ENCODE peak calls at places on chromosomes 11 and 22, in nine cellular contexts. D is mucosa of gallbladder; T is stimulated activated CD8-positive, alpha-beta memory T cell treated with anti-CD3 and anti-CD28 coated beads, Interleukin-4, amount 100 ng/mL, for 1 hour; Y is effector CD4-positive, alpha-beta T cell; C is breast epithelium; O is lower lobe of right lung; A is SJSA1; Z is EH; H is heart left ventricle. X is an unnamed sample.

GRCh38 chr11:73291781-73292180 is 16.3 kb upstream of the ARHGEF17 start:
- DNase-seq in H (peak), Y (no peak), T (no peak), O (no peak), Z (no peak), C (no peak), A (no peak), D (no peak), X (no peak)

GRCh38 chr11:72525466-72525865 is 91.1 kb upstream of the CLPB start:
- DNase-seq in O (peak), T (no peak), D (no peak), Z (no peak), A (no peak), Y (no peak), C (no peak), H (peak), X (no peak)

GRCh38 chr11:20367313-20367948 is 3.9 kb downstream of the HTATIP2 start:
- DNase-seq in C (no peak), Z (peak), D (peak), Y (no peak), T (no peak), A (peak), O (no peak), H (no peak), X (no peak)

GRCh38 chr11:75487366-75487765 is 38.4 kb downstream of the GDPD5 start:
- DNase-seq in Y (no peak), A (no peak), H (no peak), D (no peak), O (no peak), T (no peak), Z (no peak), C (no peak), X (no peak)

GRCh38 chr11:109612481-109612880 is 190.5 kb downstream of the C11orf87 start:
- DNase-seq in T (no peak), Z (no peak), Y (no peak), O (no peak), D (no peak), H (no peak), A (no peak), C (no peak), X (no peak)

GRCh38 chr11:17887779-17888178 is 125.1 kb downstream of the SERGEF start:
- DNase-seq in Z (no peak), C (no peak), A (no peak), Y (no peak), H (no peak), O (no peak), T (no peak), D (no peak), X (no peak)

GRCh38 chr22:23113847-23114720 is 27.7 kb downstream of the RSPH14 start:
- DNase-seq in Z (no peak), T (no peak), A (no peak), C (no peak), H (no peak), D (no peak), O (no peak), Y (no peak), X (no peak)

GRCh38 chr22:44329179-44329796 is 16.5 kb upstream of the SHISAL1 start:
- DNase-seq in O (no peak), T (no peak), D (no peak), Y (no peak), A (no peak), H (no peak), C (no peak), Z (peak), X (no peak)

GRCh38 chr22:20629401-20629800 is 122.0 kb downstream of the MED15 start:
- DNase-seq in T (no peak), A (no peak), Z (no peak), D (no peak), Y (no peak), C (no peak), O (no peak), H (no peak), X (no peak)

GRCh38 chr11:68843703-68844312 is 2.1 kb upstream of the CPT1A start:
- DNase-seq in O (peak), Y (peak), C (peak), A (no peak), D (peak), Z (peak), H (peak), T (peak), X (peak)

GRCh38 chr11:5620606-5621521 is 3.9 kb upstream of the TRIM34 start:
- DNase-seq in Y (no peak), C (no peak), H (no peak), D (peak), T (no peak), Z (peak), A (no peak), O (no peak), X (no peak)

GRCh38 chr11:109996060-109996459 is 97.1 kb upstream of the ZC3H12C start:
- DNase-seq in T (no peak), H (no peak), Z (no peak), D (no peak), C (no peak), Y (no peak), O (no peak), A (no peak), X (no peak)

GRCh38 chr11:44899959-44900358 is 50.7 kb downstream of the TP53I11 start:
- DNase-seq in O (no peak), A (peak), T (no peak), C (no peak), Y (no peak), D (no peak), H (no peak), Z (peak), X (peak)

GRCh38 chr11:46663277-46663940 is 37.0 kb downstream of the ARHGAP1 start:
- DNase-seq in Z (no peak), Y (no peak), A (no peak), O (no peak), C (no peak), H (no peak), D (no peak), T (no peak), X (no peak)

GRCh38 chr22:41768420-41768819 is 32.1 kb upstream of the CCDC134 start:
- DNase-seq in Y (no peak), D (no peak), C (no peak), T (no peak), H (no peak), O (no peak), A (no peak), Z (peak), X (no peak)

GRCh38 chr11:37786214-37786755 is 1188.2 kb upstream of the RAG2 start:
- DNase-seq in O (no peak), A (no peak), T (no peak), D (no peak), Y (no peak), H (no peak), C (no peak), Z (peak), X (no peak)

GRCh38 chr11:74647404-74647803 is 55.0 kb downstream of the POLD3 start:
- DNase-seq in H (no peak), Y (no peak), Z (peak), O (no peak), C (no peak), D (no peak), A (no peak), T (no peak), X (no peak)

GRCh38 chr11:27603376-27603775 is 96.8 kb upstream of the LIN7C start:
- DNase-seq in D (no peak), A (no peak), Z (no peak), H (no peak), Y (no peak), C (no peak), O (no peak), T (no peak), X (no peak)

GRCh38 chr11:2569321-2569721 is 124.5 kb downstream of the KCNQ1 start:
- DNase-seq in A (no peak), T (no peak), H (peak), D (no peak), O (peak), C (no peak), Z (peak), Y (no peak), X (no peak)

GRCh38 chr11:97963528-97964331 is 1057.0 kb upstream of the CNTN5 start:
- DNase-seq in C (no peak), O (no peak), Z (peak), Y (no peak), T (no peak), D (no peak), H (no peak), A (no peak), X (no peak)

GRCh38 chr11:27178859-27179258 is 138.2 kb downstream of the BBOX1 start:
- DNase-seq in O (no peak), H (no peak), C (no peak), T (no peak), Z (no peak), D (no peak), A (no peak), Y (no peak), X (no peak)

GRCh38 chr11:43561832-43562231 is 118.7 kb upstream of the HSD17B12 start:
- DNase-seq in C (no peak), D (no peak), T (no peak), A (no peak), Z (no peak), O (no peak), H (no peak), Y (no peak), X (no peak)

GRCh38 chr22:20552913-20553401 is 45.5 kb downstream of the MED15 start:
- DNase-seq in T (no peak), H (no peak), A (no peak), Z (no peak), D (peak), O (no peak), Y (no peak), C (no peak), X (no peak)

GRCh38 chr11:117696489-117696888 is 100.5 kb downstream of the DSCAML1 start:
- DNase-seq in C (no peak), H (no peak), A (no peak), D (no peak), Z (no peak), O (no peak), Y (no peak), T (no peak), X (no peak)

X was measured in T-helper 2 cell.